ENCODE peak calls at places on chromosomes 7 and 10, in seven cellular contexts. One of them, this sample, is unnamed.

GRCh38 chr10:120782336-120782735 is 68.8 kb upstream of the WDR11 start:
- DNase-seq in HepG2: no peak
- DNase-seq in GM12878: no peak
- DNase-seq in SK-N-SH: no peak
- DNase-seq in K562: no peak
- DNase-seq in H1: no peak
- DNase-seq in HCT116: no peak
- DNase-seq in this sample: no peak

GRCh38 chr10:124446830-124447740 is 2.8 kb downstream of the NKX1-2 start:
- DNase-seq in GM12878: no peak
- DNase-seq in HepG2: no peak
- DNase-seq in SK-N-SH: peak
- DNase-seq in H1: no peak
- DNase-seq in K562: no peak
- DNase-seq in HCT116: no peak
- DNase-seq in this sample: no peak

GRCh38 chr10:53476650-53477312 is 704.2 kb upstream of the MBL2 start:
- DNase-seq in HepG2: no peak
- DNase-seq in HCT116: no peak
- DNase-seq in K562: no peak
- DNase-seq in GM12878: no peak
- DNase-seq in SK-N-SH: no peak
- DNase-seq in H1: no peak
- DNase-seq in this sample: no peak

GRCh38 chr7:363626-364025 is 73.7 kb downstream of the FOXL3 start:
- DNase-seq in H1: no peak
- DNase-seq in HepG2: no peak
- DNase-seq in GM12878: no peak
- DNase-seq in SK-N-SH: no peak
- DNase-seq in K562: no peak
- DNase-seq in HCT116: no peak
- DNase-seq in this sample: no peak

GRCh38 chr10:26292058-26292457 is 75.5 kb downstream of the GAD2 start:
- DNase-seq in SK-N-SH: no peak
- DNase-seq in K562: no peak
- DNase-seq in HepG2: no peak
- DNase-seq in GM12878: no peak
- DNase-seq in H1: no peak
- DNase-seq in HCT116: no peak
- DNase-seq in this sample: no peak

GRCh38 chr10:96656839-96657238 is 63.5 kb downstream of the PIK3AP1 start:
- DNase-seq in HCT116: no peak
- DNase-seq in K562: no peak
- DNase-seq in H1: no peak
- DNase-seq in HepG2: no peak
- DNase-seq in SK-N-SH: no peak
- DNase-seq in GM12878: no peak
- DNase-seq in this sample: no peak

GRCh38 chr7:44215531-44215930 is 14.8 kb downstream of the YKT6 start:
- DNase-seq in HepG2: no peak
- DNase-seq in H1: no peak
- DNase-seq in GM12878: no peak
- DNase-seq in K562: no peak
- DNase-seq in SK-N-SH: peak
- DNase-seq in HCT116: no peak
- DNase-seq in this sample: no peak

GRCh38 chr10:45257615-45258014 is 57.8 kb downstream of the OR13A1 start:
- DNase-seq in H1: no peak
- DNase-seq in K562: no peak
- DNase-seq in HepG2: no peak
- DNase-seq in SK-N-SH: no peak
- DNase-seq in HCT116: no peak
- DNase-seq in GM12878: no peak
- DNase-seq in this sample: no peak

GRCh38 chr7:56092789-56093531 is at the start of gene PHKG1:
- DNase-seq in HCT116: no peak
- DNase-seq in K562: peak
- DNase-seq in GM12878: no peak
- DNase-seq in H1: no peak
- DNase-seq in SK-N-SH: peak
- DNase-seq in HepG2: peak
- DNase-seq in this sample: peak

GRCh38 chr10:28716748-28717147 is 39.4 kb downstream of the BAMBI start:
- DNase-seq in HepG2: no peak
- DNase-seq in K562: no peak
- DNase-seq in SK-N-SH: no peak
- DNase-seq in HCT116: no peak
- DNase-seq in GM12878: no peak
- DNase-seq in H1: no peak
- DNase-seq in this sample: no peak

GRCh38 chr10:79069325-79070090 is 742 bp downstream of the ZMIZ1 start:
- DNase-seq in GM12878: no peak
- DNase-seq in H1: no peak
- DNase-seq in HepG2: no peak
- DNase-seq in K562: peak
- DNase-seq in SK-N-SH: peak
- DNase-seq in HCT116: no peak
- DNase-seq in this sample: no peak

GRCh38 chr7:43868181-43868580 is 1.1 kb downstream of the MRPS24 start:
- DNase-seq in SK-N-SH: no peak
- DNase-seq in HepG2: no peak
- DNase-seq in HCT116: no peak
- DNase-seq in H1: no peak
- DNase-seq in K562: no peak
- DNase-seq in GM12878: no peak
- DNase-seq in this sample: no peak

GRCh38 chr10:119642556-119643111 is 8.5 kb upstream of the BAG3 start:
- DNase-seq in HCT116: no peak
- DNase-seq in SK-N-SH: no peak
- DNase-seq in HepG2: no peak
- DNase-seq in K562: no peak
- DNase-seq in H1: no peak
- DNase-seq in GM12878: no peak
- DNase-seq in this sample: peak

GRCh38 chr7:140541513-140542192 is 62.3 kb upstream of the MKRN1 start:
- DNase-seq in HepG2: peak
- DNase-seq in K562: peak
- DNase-seq in H1: peak
- DNase-seq in SK-N-SH: peak
- DNase-seq in GM12878: no peak
- DNase-seq in HCT116: peak
- DNase-seq in this sample: no peak

GRCh38 chr7:151468214-151469023 is 28.5 kb upstream of the CRYGN start:
- DNase-seq in SK-N-SH: no peak
- DNase-seq in H1: no peak
- DNase-seq in HCT116: no peak
- DNase-seq in GM12878: no peak
- DNase-seq in K562: no peak
- DNase-seq in HepG2: no peak
- DNase-seq in this sample: no peak

GRCh38 chr10:34861293-34862004 is 46.4 kb upstream of the PARD3 start:
- DNase-seq in GM12878: no peak
- DNase-seq in SK-N-SH: no peak
- DNase-seq in H1: no peak
- DNase-seq in K562: no peak
- DNase-seq in HCT116: no peak
- DNase-seq in HepG2: peak
- DNase-seq in this sample: peak

GRCh38 chr7:116167177-116167576 is 43.2 kb upstream of the TES start:
- DNase-seq in SK-N-SH: no peak
- DNase-seq in H1: no peak
- DNase-seq in K562: no peak
- DNase-seq in HepG2: no peak
- DNase-seq in GM12878: no peak
- DNase-seq in HCT116: no peak
- DNase-seq in this sample: no peak

GRCh38 chr7:14876194-14876593 is 26.4 kb downstream of the DGKB start:
- DNase-seq in HCT116: no peak
- DNase-seq in HepG2: no peak
- DNase-seq in K562: no peak
- DNase-seq in GM12878: no peak
- DNase-seq in SK-N-SH: no peak
- DNase-seq in H1: no peak
- DNase-seq in this sample: no peak

GRCh38 chr10:7593068-7593467 is 73.7 kb downstream of the ITIH5 start:
- DNase-seq in HCT116: no peak
- DNase-seq in GM12878: no peak
- DNase-seq in HepG2: no peak
- DNase-seq in SK-N-SH: no peak
- DNase-seq in K562: no peak
- DNase-seq in H1: no peak
- DNase-seq in this sample: no peak

GRCh38 chr7:158252081-158252836 is 335.4 kb downstream of the PTPRN2 start:
- DNase-seq in SK-N-SH: peak
- DNase-seq in GM12878: no peak
- DNase-seq in K562: no peak
- DNase-seq in H1: peak
- DNase-seq in HCT116: no peak
- DNase-seq in HepG2: no peak
- DNase-seq in this sample: no peak
- TF ChIP-seq JUND in SK-N-SH: no peak
- TF ChIP-seq JUND in GM12878: no peak
- TF ChIP-seq JUND in K562: no peak
- TF ChIP-seq JUND in H1: no peak
- TF ChIP-seq JUND in HCT116: no peak
- TF ChIP-seq JUND in HepG2: no peak
- TF ChIP-seq JUND in this sample: no peak

DNA sequence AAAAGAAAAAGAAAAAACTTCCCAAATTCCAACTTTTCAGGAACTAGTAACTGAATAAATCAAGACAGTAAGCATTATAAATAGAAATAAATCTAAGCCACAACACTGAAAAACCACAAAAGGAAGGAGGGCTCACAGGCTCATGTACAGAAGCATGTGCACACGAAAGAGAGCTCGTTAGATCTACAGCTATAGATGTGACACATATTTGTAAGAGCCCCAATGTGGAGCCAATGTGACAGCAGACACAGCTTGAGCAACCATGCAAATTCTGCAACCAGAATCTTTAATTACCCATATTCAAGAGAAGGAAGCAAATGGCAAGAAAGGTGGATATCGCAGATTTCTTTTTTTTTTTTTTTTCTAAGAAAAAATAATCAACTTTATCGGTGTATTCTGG is 94.7 kb downstream of the SORBS1 start:
- DNase-seq in SK-N-SH: no peak
- DNase-seq in HCT116: no peak
- DNase-seq in H1: no peak
- DNase-seq in K562: no peak
- DNase-seq in GM12878: no peak
- DNase-seq in HepG2: no peak
- DNase-seq in this sample: no peak
- TF ChIP-seq JUND in SK-N-SH: no peak
- TF ChIP-seq JUND in HCT116: no peak
- TF ChIP-seq JUND in H1: no peak
- TF ChIP-seq JUND in K562: no peak
- TF ChIP-seq JUND in GM12878: no peak
- TF ChIP-seq JUND in HepG2: no peak
- TF ChIP-seq JUND in this sample: no peak

GRCh38 chr10:70750156-70750703 is 34.9 kb downstream of the TBATA start:
- DNase-seq in HCT116: no peak
- DNase-seq in K562: no peak
- DNase-seq in HepG2: no peak
- DNase-seq in SK-N-SH: no peak
- DNase-seq in H1: no peak
- DNase-seq in GM12878: no peak
- DNase-seq in this sample: no peak

GRCh38 chr10:70749756-70750155 is 35.4 kb downstream of the TBATA start:
- DNase-seq in H1: no peak
- DNase-seq in SK-N-SH: no peak
- DNase-seq in GM12878: no peak
- DNase-seq in HepG2: no peak
- DNase-seq in K562: no peak
- DNase-seq in HCT116: no peak
- DNase-seq in this sample: no peak

GRCh38 chr10:70747192-70747965 is 37.8 kb downstream of the TBATA start:
- DNase-seq in K562: no peak
- DNase-seq in HCT116: no peak
- DNase-seq in GM12878: no peak
- DNase-seq in H1: no peak
- DNase-seq in HepG2: no peak
- DNase-seq in SK-N-SH: no peak
- DNase-seq in this sample: no peak

GRCh38 chr10:70748801-70749573 is 36.2 kb downstream of the TBATA start:
- DNase-seq in HepG2: no peak
- DNase-seq in SK-N-SH: no peak
- DNase-seq in H1: no peak
- DNase-seq in GM12878: no peak
- DNase-seq in HCT116: no peak
- DNase-seq in K562: no peak
- DNase-seq in this sample: no peak

DNA sequence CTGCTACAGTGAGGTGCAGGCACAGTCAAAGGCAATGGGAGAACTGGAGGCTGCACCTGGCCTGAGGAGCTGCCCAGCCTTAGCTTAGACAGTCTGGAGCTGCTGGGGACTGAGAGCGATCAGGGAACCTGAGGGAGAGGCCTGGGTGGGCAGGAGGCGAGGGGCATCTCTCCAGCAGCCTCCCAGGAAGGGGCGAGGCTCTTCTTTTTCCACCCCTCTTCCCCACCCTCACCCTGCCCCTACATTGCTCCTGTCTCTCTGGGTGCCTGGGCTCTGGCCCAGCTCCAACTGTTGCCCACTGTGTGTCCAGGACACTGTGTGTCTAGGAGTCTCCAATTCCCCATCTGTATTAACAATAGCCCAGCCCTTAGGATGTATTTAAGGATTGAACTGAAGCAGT is 36.9 kb downstream of the TBATA start:
- DNase-seq in HCT116: no peak
- DNase-seq in K562: no peak
- DNase-seq in GM12878: no peak
- DNase-seq in HepG2: no peak
- DNase-seq in H1: no peak
- DNase-seq in SK-N-SH: no peak
- DNase-seq in this sample: no peak
- TF ChIP-seq JUND in HCT116: no peak
- TF ChIP-seq JUND in K562: no peak
- TF ChIP-seq JUND in GM12878: no peak
- TF ChIP-seq JUND in HepG2: no peak
- TF ChIP-seq JUND in H1: no peak
- TF ChIP-seq JUND in SK-N-SH: no peak
- TF ChIP-seq JUND in this sample: no peak

GRCh38 chr10:1153253-1153763 is 97.1 kb downstream of the WDR37 start:
- DNase-seq in SK-N-SH: no peak
- DNase-seq in H1: no peak
- DNase-seq in GM12878: no peak
- DNase-seq in HepG2: no peak
- DNase-seq in HCT116: no peak
- DNase-seq in K562: no peak
- DNase-seq in this sample: no peak

GRCh38 chr10:1153805-1154351 is 97.7 kb downstream of the WDR37 start:
- DNase-seq in HCT116: no peak
- DNase-seq in SK-N-SH: peak
- DNase-seq in H1: peak
- DNase-seq in HepG2: no peak
- DNase-seq in GM12878: no peak
- DNase-seq in K562: no peak
- DNase-seq in this sample: no peak

GRCh38 chr10:1151071-1152033 is 95.2 kb downstream of the WDR37 start:
- DNase-seq in HCT116: no peak
- DNase-seq in HepG2: no peak
- DNase-seq in SK-N-SH: peak
- DNase-seq in K562: no peak
- DNase-seq in GM12878: no peak
- DNase-seq in H1: peak
- DNase-seq in this sample: no peak

GRCh38 chr10:1154531-1154930 is 98.3 kb downstream of the WDR37 start:
- DNase-seq in HCT116: no peak
- DNase-seq in HepG2: no peak
- DNase-seq in K562: no peak
- DNase-seq in GM12878: no peak
- DNase-seq in SK-N-SH: peak
- DNase-seq in H1: peak
- DNase-seq in this sample: no peak

GRCh38 chr10:1152386-1153252 is 96.4 kb downstream of the WDR37 start:
- DNase-seq in SK-N-SH: no peak
- DNase-seq in HepG2: no peak
- DNase-seq in HCT116: no peak
- DNase-seq in K562: no peak
- DNase-seq in GM12878: no peak
- DNase-seq in H1: peak
- DNase-seq in this sample: no peak
- TF ChIP-seq JUND in SK-N-SH: no peak
- TF ChIP-seq JUND in HepG2: no peak
- TF ChIP-seq JUND in HCT116: no peak
- TF ChIP-seq JUND in K562: no peak
- TF ChIP-seq JUND in GM12878: no peak
- TF ChIP-seq JUND in H1: no peak
- TF ChIP-seq JUND in this sample: no peak